ENCODE peak calls at places on chromosomes 12 and 14, in five cellular contexts. One of them, this sample, is unnamed.

GRCh38 chr14:76584271-76584702 is 177.0 kb upstream of the VASH1 start:
- DNase-seq in fibroblast of lung: no peak
- DNase-seq in heart left ventricle: no peak
- DNase-seq in pancreas: peak
- DNase-seq in brain microvascular endothelial cell: no peak
- DNase-seq in this sample: no peak

GRCh38 chr12:6943387-6943718 is 263 bp upstream of the RNU7-1 start:
- DNase-seq in fibroblast of lung: peak
- DNase-seq in heart left ventricle: peak
- DNase-seq in pancreas: peak
- DNase-seq in brain microvascular endothelial cell: peak
- DNase-seq in this sample: peak

GRCh38 chr14:98437113-98437512 is 834.9 kb downstream of the BCL11B start:
- DNase-seq in fibroblast of lung: no peak
- DNase-seq in heart left ventricle: no peak
- DNase-seq in pancreas: no peak
- DNase-seq in brain microvascular endothelial cell: no peak
- DNase-seq in this sample: no peak

GRCh38 chr12:28026701-28027100 is 54.2 kb upstream of the PTHLH start:
- DNase-seq in fibroblast of lung: peak
- DNase-seq in heart left ventricle: no peak
- DNase-seq in pancreas: no peak
- DNase-seq in brain microvascular endothelial cell: no peak
- DNase-seq in this sample: no peak

GRCh38 chr14:37036669-37037341 is 135.6 kb downstream of the SLC25A21 start:
- DNase-seq in fibroblast of lung: peak
- DNase-seq in heart left ventricle: no peak
- DNase-seq in pancreas: no peak
- DNase-seq in brain microvascular endothelial cell: no peak
- DNase-seq in this sample: no peak

GRCh38 chr12:92570056-92570753 is 132.6 kb upstream of the PLEKHG7 start:
- DNase-seq in fibroblast of lung: peak
- DNase-seq in heart left ventricle: peak
- DNase-seq in pancreas: no peak
- DNase-seq in brain microvascular endothelial cell: peak
- DNase-seq in this sample: no peak

GRCh38 chr14:21200752-21201461 is 45.0 kb upstream of the OR5AU1 start:
- DNase-seq in fibroblast of lung: no peak
- DNase-seq in heart left ventricle: no peak
- DNase-seq in pancreas: no peak
- DNase-seq in brain microvascular endothelial cell: no peak
- DNase-seq in this sample: no peak

GRCh38 chr14:56173360-56173922 is 55.2 kb downstream of the PELI2 start:
- DNase-seq in fibroblast of lung: no peak
- DNase-seq in heart left ventricle: no peak
- DNase-seq in pancreas: no peak
- DNase-seq in brain microvascular endothelial cell: no peak
- DNase-seq in this sample: no peak

GRCh38 chr12:32273063-32273521 is 126.3 kb upstream of the FGD4 start:
- DNase-seq in fibroblast of lung: peak
- DNase-seq in heart left ventricle: no peak
- DNase-seq in pancreas: no peak
- DNase-seq in brain microvascular endothelial cell: peak
- DNase-seq in this sample: no peak

GRCh38 chr14:101114726-101115481 is 211.4 kb upstream of the RTL1 start:
- DNase-seq in fibroblast of lung: no peak
- DNase-seq in heart left ventricle: no peak
- DNase-seq in pancreas: peak
- DNase-seq in brain microvascular endothelial cell: no peak
- DNase-seq in this sample: no peak

GRCh38 chr14:54194501-54194900 is 202.3 kb upstream of the CDKN3 start:
- DNase-seq in fibroblast of lung: no peak
- DNase-seq in heart left ventricle: no peak
- DNase-seq in pancreas: no peak
- DNase-seq in brain microvascular endothelial cell: no peak
- DNase-seq in this sample: no peak

GRCh38 chr14:54192610-54193009 is 204.2 kb upstream of the CDKN3 start:
- DNase-seq in fibroblast of lung: no peak
- DNase-seq in heart left ventricle: no peak
- DNase-seq in pancreas: no peak
- DNase-seq in brain microvascular endothelial cell: no peak
- DNase-seq in this sample: no peak

GRCh38 chr14:54200726-54201125 is 196.1 kb upstream of the CDKN3 start:
- DNase-seq in fibroblast of lung: peak
- DNase-seq in heart left ventricle: no peak
- DNase-seq in pancreas: no peak
- DNase-seq in brain microvascular endothelial cell: no peak
- DNase-seq in this sample: no peak

GRCh38 chr14:54193871-54194270 is 202.9 kb upstream of the CDKN3 start:
- DNase-seq in fibroblast of lung: peak
- DNase-seq in heart left ventricle: no peak
- DNase-seq in pancreas: no peak
- DNase-seq in brain microvascular endothelial cell: no peak
- DNase-seq in this sample: no peak

GRCh38 chr14:54197369-54197768 is 199.4 kb upstream of the CDKN3 start:
- DNase-seq in fibroblast of lung: no peak
- DNase-seq in heart left ventricle: no peak
- DNase-seq in pancreas: no peak
- DNase-seq in brain microvascular endothelial cell: no peak
- DNase-seq in this sample: no peak
- H3K27ac ChIP-seq in fibroblast of lung: no peak
- H3K27ac ChIP-seq in heart left ventricle: no peak
- H3K27ac ChIP-seq in pancreas: no peak
- H3K27ac ChIP-seq in brain microvascular endothelial cell: no peak
- H3K27ac ChIP-seq in this sample: no peak

DNA sequence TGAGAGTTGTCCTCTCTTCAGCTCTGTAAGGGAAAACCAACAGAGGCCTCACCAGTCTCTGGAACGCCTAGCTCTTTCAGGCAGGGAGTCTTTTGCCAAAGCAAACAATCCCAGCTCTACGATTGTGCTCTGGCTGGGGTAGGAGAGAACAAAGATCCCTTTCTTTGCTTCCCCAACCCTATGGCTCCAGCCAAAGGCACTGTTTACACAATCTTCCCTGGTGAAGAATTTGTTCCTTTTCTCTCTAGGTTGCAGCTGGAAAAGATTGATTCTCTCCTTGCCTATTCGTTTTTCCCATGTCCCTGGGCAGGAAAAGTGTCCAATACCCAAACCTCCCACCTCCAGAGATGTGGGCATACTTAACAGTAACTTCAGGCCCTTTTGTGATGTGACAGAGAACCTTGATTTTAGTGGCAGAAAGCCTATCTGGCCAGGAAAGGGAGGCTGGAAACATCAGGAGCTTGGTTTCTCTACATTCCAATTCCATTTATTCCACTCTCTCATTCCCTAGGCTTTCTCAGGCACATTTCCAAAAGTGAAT is 16.8 kb downstream of the ATP5MC2 start:
- DNase-seq in fibroblast of lung: peak
- DNase-seq in heart left ventricle: peak
- DNase-seq in pancreas: no peak
- DNase-seq in brain microvascular endothelial cell: peak
- DNase-seq in this sample: no peak
- H3K4me3 ChIP-seq in fibroblast of lung: peak
- H3K4me3 ChIP-seq in heart left ventricle: no peak
- H3K4me3 ChIP-seq in pancreas: no peak
- H3K4me3 ChIP-seq in brain microvascular endothelial cell: no peak
- H3K4me3 ChIP-seq in this sample: no peak

GRCh38 chr14:22560638-22561365 is 28.2 kb downstream of the DAD1 start:
- DNase-seq in fibroblast of lung: no peak
- DNase-seq in heart left ventricle: no peak
- DNase-seq in pancreas: no peak
- DNase-seq in brain microvascular endothelial cell: no peak
- DNase-seq in this sample: no peak
- H3K27ac ChIP-seq in fibroblast of lung: no peak
- H3K27ac ChIP-seq in heart left ventricle: peak
- H3K27ac ChIP-seq in pancreas: peak
- H3K27ac ChIP-seq in brain microvascular endothelial cell: no peak
- H3K27ac ChIP-seq in this sample: no peak

DNA sequence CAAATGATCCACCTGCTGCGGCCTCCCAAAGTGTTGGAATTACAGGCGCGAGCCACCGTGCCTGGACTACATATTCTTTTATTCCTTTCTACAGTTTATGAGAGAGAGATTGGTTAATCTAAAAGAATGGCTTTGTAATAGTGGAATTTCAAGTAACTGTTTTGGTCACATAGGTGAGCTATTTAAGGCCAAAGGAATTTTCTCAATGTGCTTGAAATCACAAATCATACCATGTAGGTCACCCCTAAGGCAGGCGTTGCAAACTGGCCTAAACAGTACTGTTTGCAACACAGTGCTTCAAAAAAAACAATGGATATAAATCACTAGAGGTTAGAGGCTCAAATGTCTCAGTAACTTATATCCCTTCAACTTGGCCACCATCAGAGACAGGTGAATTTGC is 103.7 kb upstream of the PTPRR start:
- DNase-seq in fibroblast of lung: no peak
- DNase-seq in heart left ventricle: no peak
- DNase-seq in pancreas: no peak
- DNase-seq in brain microvascular endothelial cell: no peak
- DNase-seq in this sample: no peak
- H3K4me3 ChIP-seq in fibroblast of lung: no peak
- H3K4me3 ChIP-seq in heart left ventricle: no peak
- H3K4me3 ChIP-seq in pancreas: no peak
- H3K4me3 ChIP-seq in brain microvascular endothelial cell: no peak
- H3K4me3 ChIP-seq in this sample: no peak

DNA sequence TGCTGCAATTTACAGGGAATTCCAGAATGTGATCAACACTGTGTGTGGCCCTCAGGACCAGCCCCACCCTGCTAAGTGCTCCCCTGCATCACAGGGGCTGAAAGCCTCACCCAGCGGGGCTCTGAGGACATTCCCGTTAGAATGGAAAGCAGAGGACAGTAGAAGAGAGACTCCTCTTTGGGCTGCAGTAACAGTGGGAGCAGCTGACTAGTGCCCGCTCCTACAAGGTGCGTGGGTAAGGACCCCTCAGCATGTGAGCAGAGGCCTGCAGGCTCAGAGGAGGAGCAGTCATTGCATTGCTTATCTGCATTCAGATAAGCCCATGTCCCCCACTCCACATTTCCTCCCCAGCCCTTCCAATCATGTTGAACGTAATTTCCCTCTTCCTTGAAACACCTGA is 120.1 kb downstream of the ITPR2 start:
- DNase-seq in fibroblast of lung: no peak
- DNase-seq in heart left ventricle: no peak
- DNase-seq in pancreas: no peak
- DNase-seq in brain microvascular endothelial cell: no peak
- DNase-seq in this sample: no peak
- H3K27ac ChIP-seq in fibroblast of lung: no peak
- H3K27ac ChIP-seq in heart left ventricle: no peak
- H3K27ac ChIP-seq in pancreas: no peak
- H3K27ac ChIP-seq in brain microvascular endothelial cell: no peak
- H3K27ac ChIP-seq in this sample: no peak

DNA sequence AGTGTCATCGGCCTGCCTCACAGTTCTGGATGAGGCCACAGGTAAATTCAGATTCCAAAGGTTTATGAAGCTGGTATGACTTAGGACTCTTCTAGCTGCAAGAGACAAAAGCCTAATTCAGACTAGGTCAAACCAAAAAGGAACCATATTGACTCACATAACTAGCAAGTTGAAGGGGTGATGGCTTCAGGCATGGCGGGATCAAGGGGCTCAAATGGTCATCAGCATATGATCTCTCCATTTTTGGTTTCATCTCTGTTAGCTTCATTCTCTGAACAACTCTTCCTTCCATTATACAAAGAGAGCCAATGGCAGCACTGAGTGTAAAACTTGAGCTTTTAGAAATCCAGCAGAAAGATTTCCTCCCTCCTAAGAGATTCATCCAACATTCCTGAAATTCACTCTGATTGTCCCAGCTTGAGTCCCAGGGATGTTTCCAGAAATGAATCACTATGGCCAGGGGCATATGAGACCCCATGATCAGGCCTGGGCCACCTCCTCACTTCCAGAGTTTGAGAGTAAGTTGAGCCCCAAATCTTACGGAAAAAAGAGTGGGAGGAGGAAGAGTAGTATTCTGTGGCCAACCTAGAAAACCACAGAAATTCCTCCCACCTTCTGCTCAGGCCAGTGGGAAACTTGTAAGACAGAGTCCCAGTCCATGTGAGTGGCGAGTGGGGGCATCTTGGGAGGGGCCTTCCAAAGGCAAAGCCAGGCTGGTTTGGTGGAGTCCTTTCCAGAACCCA is 2.0 kb upstream of the MAP1LC3B2 start:
- DNase-seq in fibroblast of lung: peak
- DNase-seq in heart left ventricle: no peak
- DNase-seq in pancreas: no peak
- DNase-seq in brain microvascular endothelial cell: no peak
- DNase-seq in this sample: no peak
- H3K4me3 ChIP-seq in fibroblast of lung: no peak
- H3K4me3 ChIP-seq in heart left ventricle: no peak
- H3K4me3 ChIP-seq in pancreas: no peak
- H3K4me3 ChIP-seq in brain microvascular endothelial cell: no peak
- H3K4me3 ChIP-seq in this sample: no peak

GRCh38 chr12:106309671-106310313 is 7.3 kb downstream of the TCP11L2 start:
- DNase-seq in fibroblast of lung: peak
- DNase-seq in heart left ventricle: no peak
- DNase-seq in pancreas: no peak
- DNase-seq in brain microvascular endothelial cell: peak
- DNase-seq in this sample: no peak
- H3K27ac ChIP-seq in fibroblast of lung: no peak
- H3K27ac ChIP-seq in heart left ventricle: peak
- H3K27ac ChIP-seq in pancreas: no peak
- H3K27ac ChIP-seq in brain microvascular endothelial cell: no peak
- H3K27ac ChIP-seq in this sample: no peak

GRCh38 chr12:54026640-54027441 is 1.4 kb upstream of the HOXC6 start:
- DNase-seq in fibroblast of lung: no peak
- DNase-seq in heart left ventricle: no peak
- DNase-seq in pancreas: no peak
- DNase-seq in brain microvascular endothelial cell: no peak
- DNase-seq in this sample: no peak

GRCh38 chr12:54028324-54029201 is at the start of gene HOXC6:
- DNase-seq in fibroblast of lung: no peak
- DNase-seq in heart left ventricle: no peak
- DNase-seq in pancreas: no peak
- DNase-seq in brain microvascular endothelial cell: no peak
- DNase-seq in this sample: no peak

GRCh38 chr12:54025507-54026393 is 2.5 kb upstream of the HOXC6 start:
- DNase-seq in fibroblast of lung: no peak
- DNase-seq in heart left ventricle: no peak
- DNase-seq in pancreas: no peak
- DNase-seq in brain microvascular endothelial cell: no peak
- DNase-seq in this sample: no peak

GRCh38 chr12:54029529-54030441 is 1.5 kb downstream of the HOXC6 start:
- DNase-seq in fibroblast of lung: no peak
- DNase-seq in heart left ventricle: no peak
- DNase-seq in pancreas: no peak
- DNase-seq in brain microvascular endothelial cell: no peak
- DNase-seq in this sample: no peak

DNA sequence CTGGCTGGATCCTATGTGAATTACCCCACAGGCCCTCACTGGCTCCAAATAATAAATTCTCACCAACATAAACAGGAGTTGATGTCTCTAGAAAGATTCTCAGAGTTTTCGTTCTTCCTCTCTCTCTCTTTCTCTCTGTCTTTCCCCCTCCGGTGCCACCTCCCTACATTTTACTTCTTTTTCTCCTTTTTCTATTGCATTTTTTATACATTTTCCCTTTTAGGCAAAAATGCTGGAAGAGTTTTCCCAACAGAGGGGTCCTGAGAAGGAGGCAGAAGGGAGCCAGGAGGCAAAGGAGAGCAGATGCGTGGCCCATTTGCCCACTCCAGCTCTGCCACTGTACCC is 826 bp upstream of the HOXC6 start:
- DNase-seq in fibroblast of lung: no peak
- DNase-seq in heart left ventricle: no peak
- DNase-seq in pancreas: no peak
- DNase-seq in brain microvascular endothelial cell: no peak
- DNase-seq in this sample: no peak
- H3K4me3 ChIP-seq in fibroblast of lung: no peak
- H3K4me3 ChIP-seq in heart left ventricle: no peak
- H3K4me3 ChIP-seq in pancreas: no peak
- H3K4me3 ChIP-seq in brain microvascular endothelial cell: no peak
- H3K4me3 ChIP-seq in this sample: no peak

This sample was measured in aorta.